ENCODE peak calls at places on chromosome 7, in nine cellular contexts. D, Q, B, R, K, Z, C, H and V are unnamed samples.

GRCh38 chr7:154857240-154857639 is 145.7 kb downstream of the PAXIP1 start:
- DNase-seq in D (no peak), Q (no peak), B (no peak), R (no peak), K (no peak), Z (no peak), C (no peak), H (no peak), V (no peak)

GRCh38 chr7:42315096-42315495 is 78.1 kb upstream of the GLI3 start:
- DNase-seq in D (no peak), Q (no peak), B (no peak), R (no peak), K (no peak), Z (no peak), C (no peak), H (no peak), V (no peak)

GRCh38 chr7:85815511-85815910 is 628.7 kb upstream of the SEMA3D start:
- DNase-seq in D (no peak), Q (no peak), B (no peak), R (no peak), K (no peak), Z (no peak), C (no peak), H (no peak), V (no peak)

GRCh38 chr7:76155938-76156337 is 45.8 kb upstream of the SRRM3 start:
- DNase-seq in D (peak; percentile 56), Q (no peak), B (no peak), R (no peak), K (no peak), Z (peak; percentile 7), C (no peak), H (no peak), V (no peak)

GRCh38 chr7:156127166-156128134 is 315.2 kb upstream of the SHH start:
- DNase-seq in D (no peak), Q (no peak), B (no peak), R (no peak), K (no peak), Z (no peak), C (no peak), H (no peak), V (no peak)

GRCh38 chr7:67854236-67854635 is 857.6 kb downstream of the TYW1 start:
- DNase-seq in D (no peak), Q (no peak), B (no peak), R (no peak), K (no peak), Z (no peak), C (no peak), H (no peak), V (no peak)

GRCh38 chr7:127876393-127876792 is 154.8 kb downstream of the LRRC4 start:
- DNase-seq in D (peak; percentile 75), Q (no peak), B (no peak), R (no peak), K (no peak), Z (no peak), C (no peak), H (no peak), V (no peak)

GRCh38 chr7:437293-438280 is 82.1 kb downstream of the PDGFA start:
- DNase-seq in D (no peak), Q (no peak), B (no peak), R (no peak), K (no peak), Z (no peak), C (peak; percentile 52), H (no peak), V (no peak)

GRCh38 chr7:25624837-25625236 is 396.6 kb upstream of the NPVF start:
- DNase-seq in D (no peak), Q (no peak), B (no peak), R (no peak), K (no peak), Z (no peak), C (no peak), H (no peak), V (no peak)

GRCh38 chr7:2601065-2601464 is 30.7 kb upstream of the TTYH3 start:
- DNase-seq in D (no peak), Q (no peak), B (no peak), R (no peak), K (no peak), Z (no peak), C (no peak), H (no peak), V (no peak)

GRCh38 chr7:68425377-68425776 is 1172.9 kb upstream of the AUTS2 start:
- DNase-seq in D (no peak), Q (no peak), B (no peak), R (no peak), K (no peak), Z (no peak), C (no peak), H (no peak), V (no peak)

GRCh38 chr7:26198133-26198780 is 2.3 kb downstream of the HNRNPA2B1 start:
- DNase-seq in D (no peak), Q (no peak), B (no peak), R (no peak), K (no peak), Z (no peak), C (no peak), H (no peak), V (peak; percentile 56)

GRCh38 chr7:6271694-6272371 is 591 bp downstream of the CYTH3 start:
- DNase-seq in D (no peak), Q (peak; percentile 10), B (no peak), R (peak; percentile 42), K (peak; percentile 18), Z (no peak), C (no peak), H (no peak), V (no peak)

GRCh38 chr7:76372984-76373833 is 14.4 kb upstream of the YWHAG start:
- DNase-seq in D (peak; percentile 83), Q (no peak), B (no peak), R (no peak), K (no peak), Z (no peak), C (no peak), H (no peak), V (peak; percentile 83)

GRCh38 chr7:126937196-126937595 is 315.5 kb downstream of the GRM8 start:
- DNase-seq in D (no peak), Q (no peak), B (no peak), R (no peak), K (no peak), Z (no peak), C (no peak), H (no peak), V (peak; percentile 37)

GRCh38 chr7:122337011-122337410 is 32.5 kb upstream of the FEZF1 start:
- DNase-seq in D (no peak), Q (no peak), B (no peak), R (no peak), K (no peak), Z (no peak), C (no peak), H (no peak), V (no peak)

GRCh38 chr7:4093035-4093434 is 589.1 kb upstream of the FOXK1 start:
- DNase-seq in D (no peak), Q (no peak), B (no peak), R (no peak), K (no peak), Z (no peak), C (no peak), H (no peak), V (no peak)

GRCh38 chr7:52586704-52587103 is 448.7 kb upstream of the POM121L12 start:
- DNase-seq in D (no peak), Q (no peak), B (no peak), R (no peak), K (no peak), Z (no peak), C (no peak), H (no peak), V (no peak)

GRCh38 chr7:134420509-134421125 is 38.3 kb downstream of the AKR1B1 start:
- DNase-seq in D (peak; percentile 55), Q (no peak), B (peak; percentile 48), R (peak; percentile 11), K (peak; percentile 5), Z (no peak), C (peak; percentile 9), H (no peak), V (peak; percentile 79)

GRCh38 chr7:151792671-151793070 is 84.2 kb downstream of the PRKAG2 start:
- DNase-seq in D (no peak), Q (no peak), B (no peak), R (no peak), K (no peak), Z (no peak), C (no peak), H (no peak), V (no peak)

GRCh38 chr7:37027557-37028341 is 303.5 kb upstream of the AOAH start:
- DNase-seq in D (no peak), Q (no peak), B (no peak), R (no peak), K (no peak), Z (no peak), C (no peak), H (no peak), V (peak; percentile 4)

GRCh38 chr7:159196584-159196983 is 51.9 kb upstream of the VIPR2 start:
- DNase-seq in D (no peak), Q (no peak), B (no peak), R (no peak), K (no peak), Z (no peak), C (no peak), H (no peak), V (no peak)

GRCh38 chr7:108014747-108015682 is 12.1 kb upstream of the LAMB1 start:
- DNase-seq in D (peak; percentile 90), Q (no peak), B (no peak), R (no peak), K (no peak), Z (no peak), C (no peak), H (no peak), V (peak; percentile 82)

GRCh38 chr7:240887-241421 is 48.6 kb downstream of the FAM20C start:
- DNase-seq in D (no peak), Q (no peak), B (no peak), R (no peak), K (peak; percentile 43), Z (no peak), C (no peak), H (no peak), V (no peak)

GRCh38 chr7:102232686-102233286 is 53.9 kb upstream of the SH2B2 start:
- DNase-seq in D (no peak), Q (no peak), B (no peak), R (no peak), K (no peak), Z (no peak), C (no peak), H (no peak), V (no peak)

GRCh38 chr7:34225193-34225592 is 319.9 kb downstream of the BMPER start:
- DNase-seq in D (no peak), Q (no peak), B (no peak), R (no peak), K (no peak), Z (no peak), C (no peak), H (no peak), V (no peak)

GRCh38 chr7:47542051-47542450 is 39.9 kb downstream of the TNS3 start:
- DNase-seq in D (no peak), Q (no peak), B (no peak), R (no peak), K (no peak), Z (no peak), C (no peak), H (no peak), V (no peak)

GRCh38 chr7:39951156-39951942 is 1.3 kb downstream of the CDK13 start:
- DNase-seq in D (peak; percentile 52), Q (peak; percentile 54), B (no peak), R (peak; percentile 78), K (peak; percentile 78), Z (no peak), C (peak; percentile 41), H (no peak), V (peak; percentile 44)

GRCh38 chr7:469591-469961 is 50.1 kb downstream of the PDGFA start:
- DNase-seq in D (no peak), Q (no peak), B (no peak), R (no peak), K (no peak), Z (no peak), C (no peak), H (no peak), V (no peak)

GRCh38 chr7:23226841-23227450 is 19.6 kb upstream of the GPNMB start:
- DNase-seq in D (no peak), Q (no peak), B (no peak), R (no peak), K (no peak), Z (no peak), C (peak; percentile 15), H (no peak), V (no peak)

GRCh38 chr7:159094030-159094740 is 50.5 kb downstream of the VIPR2 start:
- DNase-seq in D (no peak), Q (no peak), B (no peak), R (no peak), K (no peak), Z (no peak), C (no peak), H (no peak), V (no peak)